ENCODE peak calls at places on chromosomes 1 and 21, in five cellular contexts. W, C, L, U and R are unnamed samples.

GRCh38 chr1:3889952-3890351 is 10.1 kb downstream of the C1orf174 start:
- DNase-seq in U (no peak), C (no peak), W (no peak), L (no peak), R (no peak)

GRCh38 chr1:219639843-219640606 is 27.1 kb upstream of the ZC3H11B start:
- DNase-seq in U (no peak), L (peak; percentile 0), C (no peak), W (no peak), R (no peak)

GRCh38 chr1:39613250-39613649 is 26.2 kb downstream of the HEYL start:
- DNase-seq in C (no peak), W (no peak), L (peak; percentile 63), U (no peak), R (no peak)

GRCh38 chr1:78722947-78723346 is 73.3 kb downstream of the IFI44 start:
- DNase-seq in U (no peak), W (no peak), C (no peak), L (peak; percentile 36), R (no peak)

GRCh38 chr1:78730053-78730452 is 80.4 kb downstream of the IFI44 start:
- DNase-seq in W (no peak), L (no peak), U (no peak), C (no peak), R (no peak)

GRCh38 chr1:78419309-78419708 is 71.5 kb upstream of the PTGFR start:
- DNase-seq in U (no peak), W (no peak), L (peak; percentile 5), C (no peak), R (no peak)

GRCh38 chr1:210689741-210690635 is 361.3 kb downstream of the HHAT start:
- DNase-seq in W (no peak), C (no peak), L (no peak), U (no peak), R (no peak)

GRCh38 chr1:169809370-169810095 is 14.8 kb upstream of the METTL18 start:
- DNase-seq in W (no peak), U (no peak), C (peak; percentile 42), L (peak; percentile 35), R (peak; percentile 69)

GRCh38 chr1:58155418-58156123 is 391.0 kb downstream of the OMA1 start:
- DNase-seq in U (no peak), W (peak; percentile 69), L (no peak), C (no peak), R (peak; percentile 2)

GRCh38 chr1:154433161-154433681 is 28.1 kb downstream of the IL6R start:
- DNase-seq in W (no peak), C (no peak), U (peak; percentile 71), L (no peak), R (no peak)

GRCh38 chr1:245345191-245345884 is 190.6 kb downstream of the KIF26B start:
- DNase-seq in C (no peak), U (peak; percentile 21), L (no peak), W (peak; percentile 67), R (no peak)

GRCh38 chr1:114295321-114295720 is 141.7 kb upstream of the SYT6 start:
- DNase-seq in L (no peak), U (no peak), W (no peak), C (no peak), R (no peak)

GRCh38 chr1:23556661-23557470 is 2.4 kb downstream of the ID3 start:
- DNase-seq in C (no peak), W (no peak), U (no peak), L (peak; percentile 86), R (no peak)

GRCh38 chr1:206703647-206704046 is 18.9 kb downstream of the MAPKAPK2 start:
- DNase-seq in W (no peak), U (peak; percentile 48), L (peak; percentile 49), C (no peak), R (no peak)

GRCh38 chr1:180415985-180416633 is 86.3 kb downstream of the ACBD6 start:
- DNase-seq in W (no peak), L (peak; percentile 55), C (no peak), U (no peak), R (peak; percentile 64)

GRCh38 chr21:41947596-41948403 is 6.0 kb downstream of the C2CD2 start:
- DNase-seq in U (peak; percentile 83), L (peak; percentile 43), W (no peak), C (no peak), R (no peak)

GRCh38 chr1:5645135-5645399 is 347.2 kb downstream of the NPHP4 start:
- DNase-seq in W (no peak), U (no peak), C (no peak), L (no peak), R (no peak)

GRCh38 chr21:46060596-46061061 is 37.3 kb upstream of the COL6A2 start:
- DNase-seq in C (no peak), L (peak; percentile 100), W (no peak), U (peak; percentile 95), R (no peak)

GRCh38 chr1:85464497-85465098 is 361 bp downstream of the DDAH1 start:
- DNase-seq in C (peak; percentile 29), W (peak; percentile 83), L (peak; percentile 73), U (peak; percentile 81), R (peak; percentile 40)
- TF ChIP-seq POLR2A in C (no peak), W (no peak), L (peak; percentile 47), U (no peak), R (no peak)

GRCh38 chr1:151189638-151190445 is at the start of gene VPS72:
- DNase-seq in W (peak; percentile 86), U (peak; percentile 94), L (peak; percentile 88), C (peak; percentile 87), R (peak; percentile 92)
- TF ChIP-seq POLR2A in W (peak; percentile 75), U (peak; percentile 62), L (peak; percentile 86), C (peak; percentile 64), R (peak; percentile 84)

GRCh38 chr1:43659785-43660184 is 9.8 kb downstream of the KDM4A start:
- DNase-seq in L (no peak), W (peak; percentile 57), U (no peak), C (no peak), R (no peak)

GRCh38 chr1:43668956-43669355 is 19.0 kb downstream of the KDM4A start:
- DNase-seq in C (no peak), U (no peak), W (no peak), L (peak; percentile 54), R (no peak)

GRCh38 chr1:43660355-43660754 is 10.4 kb downstream of the KDM4A start:
- DNase-seq in C (no peak), U (no peak), W (peak; percentile 54), L (no peak), R (no peak)

GRCh38 chr1:43666608-43667007 is 16.7 kb downstream of the KDM4A start:
- DNase-seq in C (peak; percentile 49), U (no peak), L (peak; percentile 42), W (no peak), R (no peak)

GRCh38 chr1:43664369-43664768 is 14.4 kb downstream of the KDM4A start:
- DNase-seq in L (no peak), C (no peak), W (no peak), U (no peak), R (no peak)
- TF ChIP-seq POLR2A in L (no peak), C (no peak), W (no peak), U (no peak), R (no peak)

DNA sequence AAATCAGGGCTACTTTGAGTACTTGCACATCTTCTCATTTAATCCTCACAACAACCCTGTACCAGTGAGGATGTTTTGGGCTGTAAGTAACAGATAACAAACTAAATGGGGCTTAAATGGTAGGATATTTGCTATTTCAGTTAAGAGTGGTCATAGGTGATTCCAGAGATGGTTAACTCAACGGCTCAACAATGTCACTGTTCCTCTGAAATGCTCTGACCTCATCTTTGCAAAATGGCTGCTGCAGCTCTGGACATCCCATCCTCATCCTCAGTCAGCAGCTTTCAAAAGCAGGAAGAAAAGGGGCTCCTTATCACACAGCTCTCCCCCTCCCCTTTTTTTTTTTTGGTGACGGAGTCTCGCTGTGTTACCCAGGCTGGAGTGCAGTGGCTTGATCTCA is 1.5 kb downstream of the LDLRAD2 start:
- DNase-seq in C (no peak), L (no peak), W (no peak), U (no peak), R (no peak)
- TF ChIP-seq POLR2A in C (no peak), L (no peak), W (no peak), U (no peak), R (no peak)

GRCh38 chr21:34671891-34672290 is 3.1 kb downstream of the CLIC6 start:
- DNase-seq in C (no peak), U (no peak), L (no peak), W (no peak), R (no peak)

GRCh38 chr21:34669149-34669879 is 520 bp downstream of the CLIC6 start:
- DNase-seq in U (no peak), W (peak; percentile 81), L (no peak), C (no peak), R (no peak)

GRCh38 chr21:34670962-34671348 is 2.2 kb downstream of the CLIC6 start:
- DNase-seq in C (no peak), U (no peak), L (no peak), W (no peak), R (no peak)

GRCh38 chr21:34668803-34669148 is at the start of gene CLIC6:
- DNase-seq in C (no peak), U (peak; percentile 81), L (no peak), W (no peak), R (no peak)

DNA sequence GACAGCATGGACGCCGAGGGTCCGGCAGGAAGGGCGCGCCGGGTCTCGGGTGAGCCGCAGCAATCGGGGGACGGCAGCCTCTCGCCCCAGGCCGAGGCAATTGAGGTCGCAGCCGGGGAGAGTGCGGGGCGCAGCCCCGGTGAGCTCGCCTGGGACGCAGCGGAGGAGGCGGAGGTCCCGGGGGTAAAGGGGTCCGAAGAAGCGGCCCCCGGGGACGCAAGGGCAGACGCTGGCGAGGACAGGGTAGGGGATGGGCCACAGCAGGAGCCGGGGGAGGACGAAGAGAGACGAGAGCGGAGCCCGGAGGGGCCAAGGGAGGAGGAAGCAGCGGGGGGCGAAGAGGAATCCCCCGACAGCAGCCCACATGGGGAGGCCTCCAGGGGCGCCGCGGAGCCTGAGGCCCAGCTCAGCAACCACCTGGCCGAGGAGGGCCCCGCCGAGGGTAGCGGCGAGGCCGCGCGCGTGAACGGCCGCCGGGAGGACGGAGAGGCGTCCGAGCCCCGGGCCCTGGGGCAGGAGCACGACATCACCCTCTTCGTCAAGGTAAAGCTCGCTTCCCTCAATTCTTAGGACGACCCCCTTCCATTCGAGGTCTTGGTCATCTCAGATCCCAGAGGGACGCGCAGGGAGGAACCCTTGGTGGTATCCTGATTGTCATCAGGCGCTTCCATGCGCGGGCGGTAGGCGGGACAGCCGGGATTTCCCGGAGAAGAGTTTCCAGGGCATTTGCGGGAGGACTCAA is 1.6 kb downstream of the CLIC6 start:
- DNase-seq in C (no peak), W (peak; percentile 73), U (no peak), L (no peak), R (no peak)
- TF ChIP-seq POLR2A in C (no peak), W (no peak), U (no peak), L (no peak), R (no peak)

DNA sequence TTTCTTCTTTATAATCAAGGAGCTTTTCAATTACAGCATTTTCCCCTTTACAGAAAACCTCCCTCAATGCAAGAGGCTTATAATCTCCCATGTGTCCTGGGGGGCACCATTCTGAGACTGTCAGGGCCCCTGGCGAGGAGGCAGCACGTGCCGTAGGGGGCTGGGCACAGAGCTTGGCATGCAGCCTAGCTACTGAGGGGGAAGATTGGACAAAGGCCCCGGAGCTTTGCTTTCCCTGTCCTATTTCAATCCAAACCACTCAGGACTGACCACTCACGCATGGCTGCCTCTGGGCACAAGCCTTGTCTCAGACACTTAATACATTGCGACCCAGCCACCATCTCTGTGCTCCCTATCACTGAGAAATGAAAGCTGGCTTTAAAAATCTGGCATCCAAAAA is 2.8 kb upstream of the RAP1GAP start:
- DNase-seq in L (no peak), W (no peak), C (no peak), U (peak; percentile 57), R (no peak)
- TF ChIP-seq POLR2A in L (no peak), W (no peak), C (no peak), U (no peak), R (no peak)

GRCh38 chr21:37365657-37366487 is 701 bp upstream of the DYRK1A start:
- DNase-seq in W (peak; percentile 86), L (peak; percentile 45), U (peak; percentile 82), C (peak; percentile 54), R (peak; percentile 81)
- TF ChIP-seq POLR2A in W (peak; percentile 70), L (peak; percentile 77), U (peak; percentile 54), C (peak; percentile 74), R (peak; percentile 83)